ENCODE peak calls at places on chromosome 3, in six cellular contexts. Y is IMR-90; X is lower lobe of right lung; S is PC-9; O is neuronal stem cell; F is naive thymus-derived CD4-positive, alpha-beta T cell. M is an unnamed sample.

GRCh38 chr3:133948131-133948810 is 52.6 kb upstream of the RAB6B start:
- DNase-seq in S (no peak), F (no peak), O (no peak), X (no peak), Y (no peak), M (no peak)

GRCh38 chr3:169863458-169863899 is 6.3 kb downstream of the LRRC31 start:
- DNase-seq in S (peak; percentile 71), F (peak; percentile 77), O (peak; percentile 70), X (peak; percentile 52), Y (peak; percentile 72), M (no peak)

GRCh38 chr3:96175500-96175899 is 638.9 kb upstream of the EPHA6 start:
- DNase-seq in F (no peak), O (no peak), S (no peak), Y (no peak), X (no peak), M (no peak)

GRCh38 chr3:118910332-118910731 is 124.3 kb downstream of the IGSF11 start:
- DNase-seq in F (no peak), O (no peak), X (no peak), S (no peak), Y (no peak), M (no peak)

GRCh38 chr3:50203113-50203852 is 1.8 kb upstream of the SLC38A3 start:
- DNase-seq in F (no peak), Y (no peak), S (no peak), O (no peak), X (no peak), M (no peak)

GRCh38 chr3:52281980-52282801 is 3.7 kb upstream of the WDR82 start:
- DNase-seq in F (peak; percentile 74), X (no peak), O (no peak), S (no peak), Y (no peak), M (no peak)

GRCh38 chr3:144556392-144556791 is 584.8 kb downstream of the DIPK2A start:
- DNase-seq in O (no peak), X (no peak), S (no peak), F (no peak), Y (peak; percentile 7), M (no peak)

GRCh38 chr3:123618768-123619484 is 34.1 kb upstream of the HACD2 start:
- DNase-seq in O (no peak), F (no peak), S (peak; percentile 58), Y (peak; percentile 82), X (peak; percentile 75), M (no peak)

GRCh38 chr3:112738366-112738765 is 97.4 kb upstream of the CCDC80 start:
- DNase-seq in O (no peak), F (no peak), Y (peak; percentile 35), X (no peak), S (peak; percentile 37), M (no peak)

GRCh38 chr3:129132097-129132866 is 10.7 kb upstream of the RAB43 start:
- DNase-seq in S (no peak), X (no peak), Y (no peak), O (no peak), F (no peak), M (no peak)

DNA sequence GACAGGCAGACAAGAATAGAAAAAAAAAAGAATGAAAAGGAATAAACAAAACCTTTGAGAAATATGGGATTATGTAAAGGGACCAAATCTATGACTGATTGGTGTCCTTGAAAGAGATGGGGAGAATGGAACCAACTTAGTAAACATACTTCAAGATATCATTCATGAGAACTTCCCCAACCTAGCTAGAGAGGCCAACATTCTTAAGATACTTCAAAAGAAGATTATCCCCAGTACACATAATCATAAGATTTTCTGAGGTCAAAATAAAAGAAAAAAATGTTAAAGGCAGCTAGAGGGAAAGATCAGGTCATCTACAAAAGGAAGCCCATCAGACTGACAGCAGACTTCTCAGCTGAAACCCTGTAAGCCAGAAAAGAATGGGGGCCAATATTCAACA is 91.4 kb upstream of the PSMD6 start:
- DNase-seq in Y (no peak), S (no peak), X (no peak), O (no peak), F (no peak), M (no peak)
- H3K36me3 ChIP-seq in Y (peaks cover 6% of the 10 kb centered on the region), S (no peaks in the 10 kb centered on the region), X (no peaks in the 10 kb centered on the region), O (no peaks in the 10 kb centered on the region), F (no peaks in the 10 kb centered on the region), M (peaks cover 28% of the 10 kb centered on the region)

DNA sequence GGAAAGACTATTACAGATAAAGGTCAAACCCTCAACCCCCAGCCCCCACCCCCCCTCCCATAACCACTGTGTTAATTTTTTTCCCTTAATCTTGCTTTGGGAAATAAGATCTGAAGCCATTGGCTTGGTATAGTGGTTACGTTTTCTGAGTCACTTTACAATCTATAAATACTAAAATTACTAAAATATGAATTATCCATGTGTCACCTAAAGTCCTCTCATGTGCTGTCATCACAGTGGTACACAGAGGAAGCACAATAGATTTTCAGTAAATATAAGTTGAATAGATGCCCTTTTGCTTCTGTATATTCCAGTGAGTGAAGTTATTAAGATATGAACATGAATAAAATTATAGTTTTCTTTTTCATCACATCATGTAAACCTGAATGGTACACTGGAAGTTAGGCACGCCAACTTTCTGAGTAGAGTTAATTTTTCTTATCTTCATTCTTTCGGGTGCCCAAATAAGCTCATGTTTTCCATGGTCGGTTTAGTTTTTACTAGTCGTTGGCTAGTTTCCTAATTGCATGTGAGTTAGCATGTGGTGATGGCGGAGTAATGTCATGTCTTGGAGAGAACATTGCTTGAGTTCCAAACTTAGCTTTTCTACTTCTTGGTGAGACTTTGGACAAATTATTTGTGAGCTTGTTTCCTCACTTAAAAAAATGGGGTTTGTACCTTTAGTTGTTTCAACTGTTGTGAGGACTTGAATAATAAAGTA is 11.5 kb downstream of the PPP4R2 start:
- DNase-seq in F (no peak), X (no peak), S (no peak), O (no peak), Y (no peak), M (no peak)
- H3K4me1 ChIP-seq in F (peaks cover 18% of the 10 kb centered on the region), X (peaks cover 24% of the 10 kb centered on the region), S (no peaks in the 10 kb centered on the region), O (no peaks in the 10 kb centered on the region), Y (peaks cover 2% of the 10 kb centered on the region), M (no peaks in the 10 kb centered on the region)

GRCh38 chr3:212432-212831 is 15.9 kb downstream of the CHL1 start:
- DNase-seq in O (no peak), X (no peak), F (no peak), Y (no peak), S (no peak), M (no peak)
- H3K9me3 ChIP-seq in O (no peaks in the 10 kb centered on the region), X (no peaks in the 10 kb centered on the region), F (no peaks in the 10 kb centered on the region), Y (no peaks in the 10 kb centered on the region), S (no peaks in the 10 kb centered on the region), M (peaks cover 5% of the 10 kb centered on the region)

DNA sequence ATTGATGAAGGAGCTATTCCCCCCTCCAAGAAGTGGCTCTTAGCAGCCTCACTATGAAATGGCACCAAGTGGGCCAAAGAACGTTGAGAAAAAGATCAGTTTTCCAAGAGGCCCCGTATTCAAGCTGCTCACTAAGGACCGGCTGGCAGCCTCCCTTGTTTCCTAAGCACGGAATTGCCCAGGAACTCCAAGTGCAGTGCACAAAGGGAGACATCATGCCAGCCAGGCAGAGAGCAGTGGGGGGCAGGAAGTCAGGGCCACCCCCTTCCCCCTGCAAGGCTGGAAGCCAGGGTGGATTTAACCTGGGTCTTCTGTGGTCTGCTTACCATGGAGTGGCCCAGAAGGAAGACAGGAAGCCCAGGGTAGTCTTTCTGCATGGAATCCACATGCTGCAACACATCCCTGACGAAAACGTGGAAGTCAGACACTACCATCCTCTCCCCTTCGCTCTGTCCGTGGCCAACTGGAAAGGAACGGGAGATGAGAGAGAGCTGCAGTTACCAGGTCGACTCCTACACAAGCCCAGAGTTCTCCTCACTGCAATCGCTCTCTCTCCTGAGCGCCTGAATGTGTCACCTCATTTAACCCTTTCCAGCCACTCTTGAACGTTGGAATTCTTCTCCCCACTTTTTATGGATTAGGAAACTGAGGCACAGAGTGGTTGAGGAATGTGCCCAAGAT is 49.5 kb downstream of the ABTB1 start:
- DNase-seq in X (no peak), Y (no peak), F (no peak), S (no peak), O (no peak), M (no peak)
- H3K36me3 ChIP-seq in X (peaks cover 26% of the 10 kb centered on the region), Y (peaks cover 14% of the 10 kb centered on the region), F (no peaks in the 10 kb centered on the region), S (no peaks in the 10 kb centered on the region), O (no peaks in the 10 kb centered on the region), M (peaks cover 35% of the 10 kb centered on the region)